ENCODE peak calls at places on chromosome 4, in seven cellular contexts. N is HCT116, R is K562, D is H1, Y is HepG2, G is SK-N-SH, I is GM12878. U is an unnamed sample.

GRCh38 chr4:15040916-15041463 is 38.7 kb downstream of the CPEB2 start:
- DNase-seq in D (no peak), R (no peak), I (no peak), N (no peak), Y (no peak), G (no peak), U (no peak)

GRCh38 chr4:169253904-169254303 is 16.9 kb downstream of the SH3RF1 start:
- DNase-seq in N (no peak), R (no peak), D (no peak), Y (no peak), I (no peak), G (no peak), U (no peak)

GRCh38 chr4:110064295-110064694 is 134.1 kb downstream of the ELOVL6 start:
- DNase-seq in R (no peak), G (no peak), I (no peak), D (no peak), N (no peak), Y (peak), U (no peak)

GRCh38 chr4:112060212-112060611 is 85.0 kb upstream of the FAM241A start:
- DNase-seq in Y (peak), I (no peak), N (peak), R (peak), D (no peak), G (peak), U (peak)

GRCh38 chr4:169066934-169067333 is 56.9 kb upstream of the CBR4 start:
- DNase-seq in D (no peak), I (no peak), N (no peak), R (no peak), Y (no peak), G (no peak), U (no peak)

GRCh38 chr4:185269286-185269685 is 59.9 kb downstream of the SNX25 start:
- DNase-seq in D (no peak), G (no peak), R (no peak), I (no peak), Y (peak), N (no peak), U (no peak)

GRCh38 chr4:1171306-1172227 is 816 bp downstream of the SPON2 start:
- DNase-seq in G (peak), N (no peak), D (no peak), Y (no peak), I (no peak), R (no peak), U (no peak)

GRCh38 chr4:139734875-139735380 is 69.3 kb downstream of the MGST2 start:
- DNase-seq in Y (no peak), I (no peak), R (no peak), N (no peak), G (peak), D (peak), U (peak)

GRCh38 chr4:151045907-151046306 is 30.8 kb upstream of the LRBA start:
- DNase-seq in I (no peak), R (peak), G (peak), N (peak), Y (peak), D (no peak), U (peak)

GRCh38 chr4:138161351-138161750 is 80.8 kb downstream of the SLC7A11 start:
- DNase-seq in G (no peak), N (no peak), D (no peak), R (no peak), I (no peak), Y (no peak), U (no peak)

GRCh38 chr4:48189731-48190130 is 55.7 kb upstream of the TXK start:
- DNase-seq in R (no peak), D (no peak), G (no peak), Y (no peak), I (no peak), N (no peak), U (no peak)

GRCh38 chr4:6689506-6689960 is 4.1 kb upstream of the S100P start:
- DNase-seq in I (no peak), R (no peak), Y (peak), D (no peak), N (no peak), G (no peak), U (no peak)

GRCh38 chr4:152594981-152595916 is 59.4 kb upstream of the FBXW7 start:
- DNase-seq in I (peak), Y (no peak), R (no peak), G (no peak), D (no peak), N (no peak), U (no peak)

GRCh38 chr4:149836546-149836945 is 20.9 kb upstream of the IQCM start:
- DNase-seq in Y (no peak), I (no peak), D (no peak), G (no peak), R (no peak), N (no peak), U (no peak)

GRCh38 chr4:159209249-159209648 is 106.4 kb downstream of the RAPGEF2 start:
- DNase-seq in N (no peak), G (no peak), I (no peak), Y (peak), D (no peak), R (no peak), U (no peak)

GRCh38 chr4:1405636-1406415 is 416 bp downstream of the NKX1-1 start:
- DNase-seq in D (no peak), N (no peak), I (no peak), G (peak), Y (no peak), R (no peak), U (no peak)

GRCh38 chr4:45363931-45364330 is 637.6 kb upstream of the GNPDA2 start:
- DNase-seq in I (no peak), N (no peak), D (no peak), Y (no peak), R (no peak), G (no peak), U (no peak)

GRCh38 chr4:1345905-1346780 is 865 bp upstream of the UVSSA start:
- DNase-seq in I (no peak), Y (peak), N (no peak), G (peak), D (no peak), R (peak), U (peak)

GRCh38 chr4:127304356-127304755 is 328.4 kb upstream of the INTU start:
- DNase-seq in G (no peak), N (no peak), D (no peak), I (no peak), Y (no peak), R (no peak), U (no peak)

GRCh38 chr4:182240161-182241130 is 2.8 kb upstream of the TENM3 start:
- DNase-seq in R (no peak), D (no peak), G (peak), Y (peak), I (no peak), N (no peak), U (no peak)

GRCh38 chr4:180953572-180953971 is 1289.6 kb upstream of the TENM3 start:
- DNase-seq in R (no peak), G (no peak), N (peak), I (no peak), Y (peak), D (no peak), U (no peak)

GRCh38 chr4:15515106-15515505 is 45.4 kb downstream of the CC2D2A start:
- DNase-seq in D (no peak), R (no peak), G (no peak), N (no peak), Y (no peak), I (no peak), U (no peak)

GRCh38 chr4:76993787-76994641 is 44.5 kb downstream of the SEPTIN11 start:
- DNase-seq in R (no peak), N (no peak), Y (no peak), I (peak), D (no peak), G (no peak), U (no peak)

GRCh38 chr4:168645933-168646768 is 149.3 kb downstream of the PALLD start:
- DNase-seq in G (peak), D (no peak), I (no peak), Y (no peak), N (no peak), R (no peak), U (no peak)

GRCh38 chr4:88744609-88745008 is 47.0 kb upstream of the NAP1L5 start:
- DNase-seq in I (no peak), R (no peak), Y (no peak), G (no peak), N (no peak), D (no peak), U (no peak)

GRCh38 chr4:99848576-99848975 is 31.9 kb downstream of the DAPP1 start:
- DNase-seq in G (no peak), I (peak), D (no peak), R (no peak), N (no peak), Y (no peak), U (no peak)

GRCh38 chr4:126851391-126851790 is 781.4 kb upstream of the INTU start:
- DNase-seq in I (no peak), R (no peak), Y (no peak), N (no peak), D (no peak), G (no peak), U (no peak)

GRCh38 chr4:103318327-103318726 is 120.2 kb upstream of the CENPE start:
- DNase-seq in G (no peak), N (no peak), R (no peak), I (no peak), D (no peak), Y (no peak), U (no peak)

GRCh38 chr4:172857026-172857425 is 311.6 kb upstream of the GALNT7 start:
- DNase-seq in N (no peak), I (no peak), Y (no peak), G (no peak), R (no peak), D (no peak), U (no peak)

GRCh38 chr4:172850838-172851237 is 317.8 kb upstream of the GALNT7 start:
- DNase-seq in R (no peak), I (no peak), N (peak), G (no peak), Y (no peak), D (no peak), U (no peak)

DNA sequence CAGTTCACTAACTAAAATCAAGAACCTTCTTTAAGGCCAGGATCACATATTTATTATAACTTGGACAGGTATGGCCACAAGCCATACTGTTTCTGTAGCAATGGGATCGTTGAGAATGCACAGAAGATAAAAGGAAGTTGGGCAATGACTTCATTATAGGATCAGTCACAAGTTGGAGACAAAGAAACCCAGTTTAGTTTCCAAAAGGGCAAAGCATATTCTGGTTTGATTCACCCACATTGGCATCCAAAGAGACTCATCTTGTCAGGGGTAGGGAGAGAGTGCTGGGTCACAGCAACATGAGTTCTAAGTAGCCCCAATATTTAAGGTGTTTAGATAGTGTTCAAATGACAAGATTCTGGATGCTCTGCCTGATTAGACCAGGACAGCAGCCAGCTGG is 317.1 kb upstream of the GALNT7 start:
- DNase-seq in G (no peak), I (no peak), R (no peak), N (no peak), Y (no peak), D (no peak), U (no peak)
- TF ChIP-seq JUND in G (no peak), I (no peak), R (no peak), N (no peak), Y (no peak), D (no peak), U (no peak)

GRCh38 chr4:38614198-38614597 is 49.8 kb upstream of the KLF3 start:
- DNase-seq in D (no peak), G (no peak), N (no peak), I (no peak), Y (no peak), R (no peak), U (no peak)

GRCh38 chr4:38615847-38616246 is 48.2 kb upstream of the KLF3 start:
- DNase-seq in G (no peak), Y (no peak), N (no peak), R (peak), I (no peak), D (no peak), U (no peak)

GRCh38 chr4:38610844-38611550 is 53.0 kb upstream of the KLF3 start:
- DNase-seq in D (no peak), I (no peak), G (no peak), Y (no peak), R (no peak), N (no peak), U (no peak)

GRCh38 chr4:38609614-38610013 is 54.4 kb upstream of the KLF3 start:
- DNase-seq in N (no peak), D (no peak), R (peak), I (no peak), G (no peak), Y (no peak), U (no peak)

DNA sequence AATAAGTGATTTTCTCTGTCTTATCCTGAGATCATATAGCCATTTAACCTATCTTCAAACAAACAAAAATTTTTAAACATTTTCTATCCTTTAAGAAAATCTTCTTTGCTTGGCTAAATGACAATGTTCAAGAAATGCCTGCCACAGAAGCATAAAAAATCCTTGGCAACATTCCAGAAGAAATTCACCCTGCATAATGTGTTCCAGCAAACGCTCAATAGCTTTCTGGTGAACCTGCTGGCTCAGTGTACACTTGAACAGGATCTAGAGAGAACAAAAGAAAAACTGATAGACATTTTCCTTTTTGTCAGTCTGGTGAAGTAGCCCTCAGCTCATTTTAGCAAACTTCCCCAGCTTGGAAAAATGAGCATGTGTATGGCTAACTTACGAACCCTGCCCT is 51.0 kb upstream of the KLF3 start:
- DNase-seq in G (no peak), Y (no peak), I (no peak), D (no peak), N (no peak), R (no peak), U (no peak)
- TF ChIP-seq JUND in G (no peak), Y (no peak), I (no peak), D (no peak), N (no peak), R (no peak), U (no peak)

DNA sequence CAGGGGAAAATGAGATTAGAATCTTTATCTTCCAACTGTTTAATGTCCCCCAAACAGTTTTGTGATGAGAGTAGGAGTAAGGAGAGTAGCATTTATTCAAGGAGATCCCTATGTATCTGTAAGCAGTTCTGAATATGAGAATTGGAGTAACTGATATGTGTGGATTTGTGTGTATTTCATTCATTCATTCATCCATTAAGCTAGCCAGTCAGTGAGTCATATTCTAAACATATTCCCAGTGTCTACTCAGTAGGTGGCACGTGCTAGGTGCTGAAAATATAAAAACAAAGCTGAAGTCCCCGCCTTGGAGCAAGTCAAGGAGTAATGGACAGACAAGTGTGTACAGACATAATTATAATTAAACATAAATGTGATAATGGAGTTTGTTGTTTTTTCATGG is 12.4 kb upstream of the STX18 start:
- DNase-seq in Y (no peak), N (no peak), G (no peak), R (no peak), D (no peak), I (no peak), U (no peak)
- TF ChIP-seq JUND in Y (no peak), N (no peak), G (no peak), R (no peak), D (no peak), I (no peak), U (no peak)

DNA sequence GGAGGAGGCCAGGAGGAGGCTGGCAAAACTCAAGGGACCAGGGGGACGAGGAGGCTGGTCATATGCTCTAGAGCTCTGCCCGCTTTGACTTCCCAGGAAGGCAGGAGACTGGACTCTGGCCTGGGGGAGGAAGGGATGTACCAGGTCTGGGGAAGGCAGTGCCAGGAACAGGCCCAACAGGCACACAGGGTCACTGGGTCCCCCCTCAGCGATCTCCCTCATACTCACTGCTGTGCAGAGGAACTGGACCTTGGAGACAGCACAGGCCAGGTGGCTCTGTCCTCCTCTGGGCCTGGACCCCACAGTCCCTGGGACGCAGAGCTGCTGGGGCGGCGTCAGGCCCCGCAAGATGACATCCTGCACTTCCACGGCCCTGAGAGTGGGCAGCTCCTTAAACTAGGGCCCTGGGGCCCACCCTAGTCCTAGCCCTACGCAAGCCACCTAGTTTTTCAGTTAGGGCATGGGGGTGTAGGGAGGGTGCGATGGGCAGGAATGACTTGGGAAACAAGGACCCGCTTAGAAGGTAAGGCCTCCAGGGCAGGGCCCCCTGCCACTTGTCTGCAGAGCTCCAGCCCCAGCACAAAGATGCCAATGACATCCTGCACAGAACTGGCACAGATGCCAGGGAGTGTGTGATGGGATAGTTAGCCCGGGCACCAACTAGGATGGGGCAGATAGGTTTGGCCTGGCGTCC is 59.5 kb downstream of the HTRA3 start:
- DNase-seq in D (no peak), R (no peak), Y (no peak), G (no peak), N (no peak), I (no peak), U (no peak)
- TF ChIP-seq JUND in D (no peak), R (no peak), Y (no peak), G (no peak), N (no peak), I (no peak), U (no peak)

GRCh38 chr4:123661080-123661737 is 264.6 kb downstream of the SPRY1 start:
- DNase-seq in I (no peak), N (peak), Y (no peak), R (peak), D (no peak), G (peak), U (peak)
- TF ChIP-seq JUND in I (no peak), N (no peak), Y (no peak), R (no peak), D (no peak), G (no peak), U (no peak)

GRCh38 chr4:183857040-183857439 is 48.1 kb upstream of the STOX2 start:
- DNase-seq in G (no peak), N (no peak), R (no peak), I (no peak), Y (no peak), D (no peak), U (no peak)
- TF ChIP-seq JUND in G (no peak), N (no peak), R (no peak), I (no peak), Y (no peak), D (no peak), U (no peak)

GRCh38 chr4:86300516-86300915 is 59.3 kb downstream of the MAPK10 start:
- DNase-seq in N (no peak), Y (no peak), G (no peak), I (no peak), D (no peak), R (no peak), U (peak)

GRCh38 chr4:86296865-86297264 is 63.0 kb downstream of the MAPK10 start:
- DNase-seq in I (no peak), G (no peak), D (no peak), Y (no peak), R (no peak), N (no peak), U (no peak)

GRCh38 chr4:86291180-86291579 is 68.7 kb downstream of the MAPK10 start:
- DNase-seq in N (no peak), R (no peak), Y (no peak), G (no peak), I (no peak), D (no peak), U (no peak)

GRCh38 chr4:86294883-86295282 is 65.0 kb downstream of the MAPK10 start:
- DNase-seq in D (no peak), G (no peak), R (no peak), N (no peak), Y (no peak), I (no peak), U (no peak)
- TF ChIP-seq JUND in D (no peak), G (no peak), R (no peak), N (no peak), Y (no peak), I (no peak), U (no peak)

GRCh38 chr4:121096629-121097028 is 24.3 kb upstream of the NDNF start:
- DNase-seq in R (peak), D (no peak), Y (peak), G (peak), N (peak), I (no peak), U (no peak)
- TF ChIP-seq JUND in R (no peak), D (no peak), Y (no peak), G (no peak), N (no peak), I (no peak), U (no peak)

GRCh38 chr4:71231073-71231752 is 107.6 kb upstream of the SLC4A4 start:
- DNase-seq in N (no peak), D (no peak), I (no peak), R (no peak), Y (no peak), G (no peak), U (no peak)
- TF ChIP-seq JUND in N (no peak), D (no peak), I (no peak), R (no peak), Y (no peak), G (no peak), U (no peak)

U was measured in T47D.